ENCODE peak calls at places on chromosomes 7 and 10, in four cellular contexts. W is K562, D is sigmoid colon, U is breast epithelium. N is an unnamed sample.

GRCh38 chr7:92838934-92839333 is 2.6 kb upstream of the CDK6 start:
- DNase-seq in D (no peak), U (no peak), W (no peak), N (no peak)

GRCh38 chr7:117385340-117386124 is 41.8 kb downstream of the ASZ1 start:
- DNase-seq in U (no peak), W (no peak), D (no peak), N (no peak)

GRCh38 chr10:20855398-20856038 is 41.6 kb downstream of the NEBL start:
- DNase-seq in D (no peak), U (no peak), W (no peak), N (no peak)

GRCh38 chr7:97025983-97026704 is 1.5 kb upstream of the DLX5 start:
- DNase-seq in D (no peak), U (no peak), W (no peak), N (no peak)

GRCh38 chr10:103659674-103660363 is 166.3 kb downstream of the NEURL1 start:
- DNase-seq in W (no peak), D (peak; percentile 92), U (peak; percentile 76), N (no peak)

GRCh38 chr10:51369903-51370302 is 295.6 kb downstream of the PRKG1 start:
- DNase-seq in W (no peak), D (no peak), U (no peak), N (no peak)

GRCh38 chr10:80172896-80173295 is 32.4 kb downstream of the ANXA11 start:
- DNase-seq in D (peak; percentile 50), U (no peak), W (no peak), N (no peak)

GRCh38 chr10:60048146-60048545 is 141.8 kb upstream of the CCDC6 start:
- DNase-seq in W (no peak), D (no peak), U (no peak), N (no peak)

GRCh38 chr7:10662491-10662890 is 311.2 kb upstream of the PHF14 start:
- DNase-seq in D (no peak), W (no peak), U (no peak), N (no peak)

GRCh38 chr7:146773506-146773905 is 656.9 kb downstream of the CNTNAP2 start:
- DNase-seq in U (no peak), W (no peak), D (no peak), N (no peak)

GRCh38 chr7:44959433-44959951 is 19.3 kb downstream of the MYO1G start:
- DNase-seq in U (no peak), D (no peak), W (peak; percentile 66), N (peak; percentile 38)

GRCh38 chr10:32376780-32377179 is 29.8 kb upstream of the EPC1 start:
- DNase-seq in U (no peak), W (no peak), D (no peak), N (no peak)

GRCh38 chr10:75967491-75967890 is 536.1 kb downstream of the LRMDA start:
- DNase-seq in D (no peak), W (no peak), U (no peak), N (no peak)

DNA sequence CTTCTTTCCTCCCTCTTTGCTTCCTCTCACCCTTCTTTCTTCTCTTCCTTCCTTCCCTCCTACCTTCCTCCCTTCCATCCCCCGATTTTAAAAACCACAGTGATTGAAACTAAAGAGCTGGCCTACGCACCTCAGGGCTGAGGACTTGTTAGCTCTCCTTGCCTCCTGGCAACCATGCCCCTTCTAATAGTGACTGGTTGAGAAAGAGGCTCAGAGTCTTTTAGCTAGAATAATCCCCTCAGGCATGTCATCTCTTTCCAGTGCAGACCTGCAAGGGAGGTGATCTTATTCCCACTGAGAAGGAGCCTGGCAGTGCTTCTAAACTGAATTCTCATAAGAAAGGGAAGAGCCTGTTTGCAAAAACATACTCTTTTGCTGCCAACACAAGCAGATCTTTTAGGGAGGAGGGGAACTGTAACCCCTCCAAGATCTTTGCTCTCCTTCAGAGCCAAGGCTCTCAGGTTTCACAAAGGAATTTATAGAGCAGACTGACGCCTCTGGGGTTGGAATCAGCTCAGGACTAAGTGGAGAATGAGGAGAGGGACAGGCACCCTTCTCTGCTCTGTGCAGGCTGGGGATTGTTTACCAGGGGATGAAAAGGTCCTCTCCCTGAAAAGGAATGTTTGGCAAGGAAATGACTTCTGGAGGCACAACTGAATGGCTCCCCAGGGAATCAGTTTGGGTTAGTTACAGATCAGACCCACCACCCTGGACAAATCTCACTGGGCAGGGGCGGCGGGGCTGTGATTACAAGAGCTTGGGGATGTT is 9.4 kb upstream of the ANKRD1 start:
- DNase-seq in U (peak; percentile 65), W (no peak), D (no peak), N (no peak)
- TF ChIP-seq POLR2A in U (no peak), W (no peak), D (no peak), N (no peak)

GRCh38 chr7:130201796-130202195 is 3.4 kb downstream of the TMEM209 start:
- DNase-seq in D (no peak), W (peak; percentile 78), U (no peak), N (no peak)

GRCh38 chr7:130208511-130208910 is 851 bp downstream of the SSMEM1 start:
- DNase-seq in W (no peak), U (no peak), D (no peak), N (no peak)

GRCh38 chr7:130207033-130207432 is 627 bp upstream of the SSMEM1 start:
- DNase-seq in W (no peak), D (no peak), U (no peak), N (no peak)

GRCh38 chr7:130207642-130208041 is at the start of gene SSMEM1:
- DNase-seq in W (peak; percentile 65), U (no peak), D (no peak), N (no peak)

DNA sequence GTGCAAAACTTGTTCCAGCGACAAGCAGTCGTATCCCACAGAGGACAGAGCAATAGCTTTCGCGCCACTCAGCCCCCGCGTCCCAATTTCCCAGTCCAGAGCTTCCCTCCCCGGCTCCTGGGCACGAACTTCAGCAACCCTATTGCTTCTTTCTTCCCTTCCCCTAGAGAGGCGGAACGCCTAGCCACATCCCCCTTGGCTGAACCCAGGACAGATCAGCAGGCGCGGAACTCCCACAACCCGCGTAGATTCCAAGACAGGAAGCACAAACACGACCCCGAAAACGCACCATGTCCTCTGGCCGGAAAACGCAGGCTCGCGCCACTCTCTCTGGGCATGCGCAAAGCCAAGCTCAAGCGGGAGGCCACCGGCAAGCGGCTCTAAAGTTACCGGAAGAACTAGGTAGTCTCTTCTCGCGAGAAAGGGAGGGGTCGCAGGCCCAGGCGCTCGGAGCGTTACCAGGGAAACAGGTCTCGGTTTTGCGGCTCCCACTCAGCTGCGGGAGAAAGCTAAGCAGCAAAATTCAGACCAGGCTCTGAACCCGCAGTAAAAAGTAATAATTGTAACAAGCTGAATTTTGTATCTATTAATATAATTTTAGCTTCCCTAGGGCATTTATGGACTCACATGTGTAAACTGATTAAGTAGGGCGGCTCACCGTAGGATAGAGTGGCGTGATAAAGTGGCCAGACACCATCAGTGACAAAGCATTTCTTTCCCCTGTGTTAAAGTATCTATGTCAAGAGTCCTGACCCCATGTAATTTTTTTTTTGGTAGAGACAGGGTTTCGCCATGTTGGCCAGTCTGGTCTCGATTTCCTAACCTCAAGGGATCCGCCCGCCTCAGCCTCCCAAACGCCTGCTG is at the start of gene TMEM209:
- DNase-seq in D (peak; percentile 97), U (peak; percentile 90), W (peak; percentile 99), N (peak; percentile 97)
- TF ChIP-seq POLR2A in D (peak; percentile 55), U (peak; percentile 70), W (peak; percentile 99), N (peak; percentile 13)

DNA sequence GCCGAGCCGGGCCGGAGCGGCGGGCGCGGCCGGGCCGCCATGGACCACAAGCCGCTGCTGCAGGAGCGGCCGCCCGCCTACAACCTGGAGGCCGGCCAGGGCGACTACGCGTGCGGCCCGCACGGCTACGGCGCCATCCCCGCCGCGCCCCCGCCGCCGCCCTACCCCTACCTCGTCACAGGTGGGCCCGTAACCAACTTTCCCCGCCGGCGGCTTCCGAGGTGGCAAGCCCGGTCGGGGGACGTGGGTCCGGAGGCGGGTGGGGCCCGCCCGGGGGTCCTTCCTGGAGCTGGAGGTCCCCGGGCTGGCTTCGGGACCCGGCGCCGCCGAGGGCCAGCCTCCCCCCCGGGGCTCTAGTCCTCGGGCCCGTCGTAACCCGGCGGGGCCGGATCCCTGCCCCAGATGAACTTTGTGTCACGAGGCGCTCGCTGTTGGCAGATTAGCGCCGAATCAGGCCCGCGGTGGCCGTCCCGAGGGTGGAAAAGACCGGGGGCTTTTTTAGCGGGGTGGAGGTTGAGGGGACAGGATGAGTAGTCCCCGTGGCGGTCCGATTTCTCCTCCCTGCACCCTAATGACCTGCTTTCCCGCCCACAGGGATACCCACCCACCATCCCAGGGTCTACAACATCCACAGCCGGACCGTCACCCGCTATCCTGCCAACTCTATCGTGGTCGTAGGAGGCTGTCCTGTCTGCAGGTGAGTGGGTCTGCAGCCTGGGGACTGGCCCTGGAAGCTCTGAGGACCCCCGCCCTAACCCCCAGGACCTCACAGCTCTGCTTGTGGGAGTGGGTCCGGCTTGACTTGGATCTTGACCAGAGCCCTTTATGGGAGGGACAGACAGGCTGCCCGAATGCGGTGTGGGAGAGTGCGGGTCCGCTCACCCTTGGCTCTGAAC is 519 bp downstream of the BRI3 start:
- DNase-seq in U (peak; percentile 41), W (no peak), D (peak; percentile 78), N (no peak)
- TF ChIP-seq POLR2A in U (no peak), W (no peak), D (no peak), N (no peak)

GRCh38 chr7:75738975-75739795 is 444 bp upstream of the HIP1 start:
- DNase-seq in D (peak; percentile 100), W (peak; percentile 100), U (peak; percentile 99), N (peak; percentile 100)
- TF ChIP-seq POLR2A in D (peak; percentile 20), W (peak; percentile 62), U (no peak), N (no peak)

N was measured in suprapubic skin.